ENCODE peak calls at places on chromosomes 6 and 20, in seven cellular contexts. U is IMR-90, E is trophoblast cell, C is mesenchymal stem cell, N is H1, L is mesendoderm, R is neuronal stem cell. D is an unnamed sample.

GRCh38 chr20:4006640-4007039 is 8.7 kb downstream of the RNF24 start:
- DNase-seq in U (no peak), E (no peak), C (peak), N (no peak), L (no peak), R (no peak), D (no peak)

GRCh38 chr20:48626938-48627736 is 200.7 kb downstream of the PREX1 start:
- DNase-seq in U (no peak), E (no peak), C (no peak), N (no peak), L (no peak), R (no peak), D (no peak)

GRCh38 chr6:36615018-36615761 is 21.0 kb downstream of the SRSF3 start:
- DNase-seq in U (peak), E (peak), C (peak), N (no peak), L (peak), R (peak), D (peak)

GRCh38 chr20:49938173-49939163 is 2.3 kb downstream of the RNF114 start:
- DNase-seq in U (peak), E (no peak), C (peak), N (no peak), L (no peak), R (no peak), D (no peak)

GRCh38 chr6:33000053-33000452 is 9.3 kb downstream of the HLA-DOA start:
- DNase-seq in U (no peak), E (no peak), C (no peak), N (peak), L (peak), R (peak), D (peak)

GRCh38 chr6:3977875-3978711 is 100.8 kb downstream of the FAM217A start:
- DNase-seq in U (peak), E (peak), C (peak), N (no peak), L (peak), R (peak), D (peak)

GRCh38 chr6:138109042-138109997 is 2.1 kb upstream of the PERP start:
- DNase-seq in U (peak), E (peak), C (peak), N (no peak), L (peak), R (peak), D (no peak)

GRCh38 chr20:58389968-58390658 is 1.1 kb downstream of the VAPB start:
- DNase-seq in U (no peak), E (no peak), C (no peak), N (no peak), L (no peak), R (no peak), D (peak)

GRCh38 chr20:57391439-57392129 is 388 bp downstream of the RBM38 start:
- DNase-seq in U (no peak), E (no peak), C (peak), N (no peak), L (no peak), R (no peak), D (no peak)

GRCh38 chr20:35511814-35512420 is 17.5 kb downstream of the C20orf173 start:
- DNase-seq in U (peak), E (peak), C (peak), N (no peak), L (peak), R (peak), D (peak)

GRCh38 chr20:11376406-11376805 is 541.3 kb upstream of the BTBD3 start:
- DNase-seq in U (peak), E (no peak), C (no peak), N (no peak), L (no peak), R (no peak), D (no peak)

GRCh38 chr6:17280552-17281090 is 540 bp upstream of the RBM24 start:
- DNase-seq in U (no peak), E (peak), C (peak), N (no peak), L (peak), R (peak), D (peak)

GRCh38 chr6:165662041-165662491 is 975 bp downstream of the PDE10A start:
- DNase-seq in U (peak), E (peak), C (peak), N (no peak), L (peak), R (peak), D (peak)

GRCh38 chr6:135880066-135880972 is 28.8 kb downstream of the PDE7B start:
- DNase-seq in U (peak), E (no peak), C (peak), N (no peak), L (no peak), R (no peak), D (no peak)

GRCh38 chr6:148240463-148240845 is 102.2 kb upstream of the SASH1 start:
- DNase-seq in U (peak), E (peak), C (peak), N (no peak), L (no peak), R (no peak), D (no peak)

GRCh38 chr6:75376347-75377024 is 91.9 kb upstream of the TMEM30A start:
- DNase-seq in U (peak), E (peak), C (peak), N (no peak), L (peak), R (no peak), D (no peak)

GRCh38 chr6:138869343-138869742 is 73.5 kb downstream of the ECT2L start:
- DNase-seq in U (no peak), E (no peak), C (no peak), N (no peak), L (peak), R (no peak), D (no peak)

GRCh38 chr6:166737231-166737630 is 110.2 kb upstream of the RPS6KA2 start:
- DNase-seq in U (no peak), E (no peak), C (no peak), N (no peak), L (no peak), R (no peak), D (no peak)

GRCh38 chr6:121596441-121596840 is 161.0 kb downstream of the GJA1 start:
- DNase-seq in U (no peak), E (no peak), C (no peak), N (no peak), L (no peak), R (no peak), D (no peak)

GRCh38 chr20:53827996-53828672 is 234.5 kb upstream of the ZNF217 start:
- DNase-seq in U (peak), E (no peak), C (peak), N (no peak), L (peak), R (no peak), D (no peak)

GRCh38 chr6:43608310-43608763 is 20.7 kb downstream of the GTPBP2 start:
- DNase-seq in U (peak), E (peak), C (peak), N (peak), L (peak), R (peak), D (peak)

GRCh38 chr20:24766826-24767622 is 182.0 kb upstream of the CST7 start:
- DNase-seq in U (no peak), E (peak), C (no peak), N (no peak), L (no peak), R (no peak), D (peak)

GRCh38 chr6:114581293-114581692 is 238.5 kb upstream of the HS3ST5 start:
- DNase-seq in U (no peak), E (no peak), C (no peak), N (no peak), L (no peak), R (no peak), D (no peak)

GRCh38 chr6:63261820-63262219 is 50.6 kb downstream of the FKBP1C start:
- DNase-seq in U (no peak), E (no peak), C (no peak), N (no peak), L (no peak), R (no peak), D (no peak)

GRCh38 chr6:1525364-1526038 is 84.2 kb upstream of the FOXC1 start:
- DNase-seq in U (peak), E (no peak), C (no peak), N (no peak), L (no peak), R (no peak), D (no peak)

GRCh38 chr6:129117355-129117754 is 234.4 kb downstream of the LAMA2 start:
- DNase-seq in U (no peak), E (no peak), C (no peak), N (no peak), L (no peak), R (no peak), D (no peak)
- H3K9ac ChIP-seq in U (no peak), E (no peak), C (no peak), N (no peak), L (no peak), R (no peak), D (no peak)

GRCh38 chr6:65531545-65531944 is 175.5 kb downstream of the EYS start:
- DNase-seq in U (no peak), E (no peak), C (no peak), N (no peak), L (no peak), R (no peak), D (no peak)
- H3K4ac ChIP-seq in U (no peak), E (no peak), C (no peak), N (no peak), L (no peak), R (no peak), D (no peak)

GRCh38 chr6:89217308-89217999 is at the start of gene GABRR1:
- DNase-seq in U (no peak), E (no peak), C (no peak), N (no peak), L (no peak), R (no peak), D (no peak)

GRCh38 chr6:89221109-89221508 is 4.0 kb upstream of the GABRR1 start:
- DNase-seq in U (no peak), E (no peak), C (no peak), N (no peak), L (no peak), R (no peak), D (no peak)

GRCh38 chr6:89216411-89216810 is 747 bp downstream of the GABRR1 start:
- DNase-seq in U (no peak), E (no peak), C (no peak), N (no peak), L (no peak), R (no peak), D (no peak)

GRCh38 chr6:89221971-89222887 is 5.1 kb upstream of the GABRR1 start:
- DNase-seq in U (no peak), E (no peak), C (no peak), N (no peak), L (no peak), R (no peak), D (no peak)
- H3K9ac ChIP-seq in U (no peak), E (no peak), C (no peak), N (no peak), L (no peak), R (no peak), D (no peak)

GRCh38 chr6:145878591-145879295 is 64.1 kb upstream of the FBXO30 start:
- DNase-seq in U (no peak), E (no peak), C (no peak), N (no peak), L (no peak), R (no peak), D (no peak)
- H3K4ac ChIP-seq in U (no peak), E (no peak), C (no peak), N (no peak), L (no peak), R (no peak), D (no peak)

GRCh38 chr6:73471686-73472290 is 10.3 kb downstream of the MTO1 start:
- DNase-seq in U (no peak), E (no peak), C (no peak), N (no peak), L (no peak), R (no peak), D (no peak)
- H3K9ac ChIP-seq in U (no peak), E (no peak), C (no peak), N (no peak), L (no peak), R (no peak), D (no peak)

GRCh38 chr6:70502484-70502883 is 64.2 kb upstream of the SDHAF4 start:
- DNase-seq in U (no peak), E (no peak), C (no peak), N (no peak), L (no peak), R (no peak), D (no peak)
- H3K4ac ChIP-seq in U (no peak), E (no peak), C (no peak), N (no peak), L (no peak), R (no peak), D (no peak)

D was measured in H9.